ENCODE peak calls at places on chromosomes 12 and 14, in four cellular contexts. K, D, U and X are unnamed samples.

GRCh38 chr12:49296034-49296835 is 1.3 kb downstream of the PRPH start:
- DNase-seq in K (no peak), D (no peak), U (peak; percentile 61), X (peak; percentile 72)

GRCh38 chr12:51388066-51388799 is 3.0 kb downstream of the GALNT6 start:
- DNase-seq in K (no peak), D (peak; percentile 60), U (no peak), X (no peak)

GRCh38 chr14:74566174-74567125 is 45.6 kb downstream of the LTBP2 start:
- DNase-seq in K (no peak), D (no peak), U (peak; percentile 46), X (peak; percentile 79)

GRCh38 chr14:51341338-51341737 is 101.3 kb downstream of the TMX1 start:
- DNase-seq in K (no peak), D (no peak), U (no peak), X (no peak)

GRCh38 chr12:15555466-15555865 is 233.2 kb downstream of the PTPRO start:
- DNase-seq in K (no peak), D (no peak), U (no peak), X (no peak)

GRCh38 chr14:43872752-43873655 is 634.1 kb downstream of the FSCB start:
- DNase-seq in K (no peak), D (no peak), U (no peak), X (no peak)

GRCh38 chr14:102088012-102088792 is 1.4 kb upstream of the HSP90AA1 start:
- DNase-seq in K (no peak), D (peak; percentile 61), U (peak; percentile 72), X (no peak)

GRCh38 chr12:31783996-31784645 is 55.3 kb upstream of the AMN1 start:
- DNase-seq in K (no peak), D (peak; percentile 52), U (no peak), X (no peak)

GRCh38 chr12:9792961-9793617 is 32.4 kb upstream of the CD69 start:
- DNase-seq in K (no peak), D (no peak), U (no peak), X (no peak)

GRCh38 chr12:105223358-105223840 is 12.6 kb downstream of the APPL2 start:
- DNase-seq in K (no peak), D (no peak), U (no peak), X (no peak)

GRCh38 chr14:57486767-57487379 is 6.8 kb downstream of the CCDC198 start:
- DNase-seq in K (no peak), D (no peak), U (no peak), X (no peak)

GRCh38 chr12:104526320-104526719 is 69.6 kb downstream of the CHST11 start:
- DNase-seq in K (no peak), D (no peak), U (no peak), X (no peak)

GRCh38 chr14:101135796-101136742 is 232.5 kb upstream of the RTL1 start:
- DNase-seq in K (peak; percentile 76), D (no peak), U (peak; percentile 18), X (no peak)

GRCh38 chr12:12456637-12457036 is 99.8 kb downstream of the BORCS5 start:
- DNase-seq in K (no peak), D (no peak), U (no peak), X (no peak)

GRCh38 chr14:26594148-26594547 is 3.7 kb downstream of the NOVA1 start:
- DNase-seq in K (no peak), D (no peak), U (no peak), X (no peak)

GRCh38 chr12:130768120-130768519 is 52.0 kb upstream of the RIMBP2 start:
- DNase-seq in K (no peak), D (no peak), U (no peak), X (no peak)

GRCh38 chr14:53879022-53879686 is 77.5 kb downstream of the BMP4 start:
- DNase-seq in K (no peak), D (no peak), U (no peak), X (no peak)

GRCh38 chr12:107404981-107405380 is 280.6 kb upstream of the PWP1 start:
- DNase-seq in K (no peak), D (no peak), U (no peak), X (no peak)

GRCh38 chr14:51576112-51576420 is 75.6 kb upstream of the FRMD6 start:
- DNase-seq in K (no peak), D (no peak), U (no peak), X (no peak)

GRCh38 chr12:54279227-54279631 is 693 bp downstream of the CBX5 start:
- DNase-seq in K (no peak), D (no peak), U (no peak), X (no peak)

GRCh38 chr12:53170245-53170644 is 10.3 kb upstream of the ZNF740 start:
- DNase-seq in K (peak; percentile 75), D (no peak), U (no peak), X (peak; percentile 32)

GRCh38 chr12:77433799-77434198 is 368.4 kb upstream of the E2F7 start:
- DNase-seq in K (no peak), D (no peak), U (no peak), X (no peak)

GRCh38 chr14:55446127-55446736 is 5.8 kb upstream of the TBPL2 start:
- DNase-seq in K (no peak), D (no peak), U (no peak), X (no peak)

GRCh38 chr12:46244273-46244672 is 24.6 kb downstream of the SLC38A1 start:
- DNase-seq in K (no peak), D (no peak), U (no peak), X (no peak)

GRCh38 chr14:21974741-21975140 is 301.1 kb upstream of the OR4E1 start:
- DNase-seq in K (no peak), D (no peak), U (no peak), X (no peak)

GRCh38 chr14:21978999-21979314 is 305.3 kb upstream of the OR4E1 start:
- DNase-seq in K (no peak), D (no peak), U (no peak), X (no peak)

GRCh38 chr14:21978184-21978998 is 304.8 kb upstream of the OR4E1 start:
- DNase-seq in K (no peak), D (no peak), U (no peak), X (no peak)
- TF ChIP-seq CTCF in K (peak; percentile 52), D (peak; percentile 91), U (peak; percentile 24), X (peak; percentile 73)

DNA sequence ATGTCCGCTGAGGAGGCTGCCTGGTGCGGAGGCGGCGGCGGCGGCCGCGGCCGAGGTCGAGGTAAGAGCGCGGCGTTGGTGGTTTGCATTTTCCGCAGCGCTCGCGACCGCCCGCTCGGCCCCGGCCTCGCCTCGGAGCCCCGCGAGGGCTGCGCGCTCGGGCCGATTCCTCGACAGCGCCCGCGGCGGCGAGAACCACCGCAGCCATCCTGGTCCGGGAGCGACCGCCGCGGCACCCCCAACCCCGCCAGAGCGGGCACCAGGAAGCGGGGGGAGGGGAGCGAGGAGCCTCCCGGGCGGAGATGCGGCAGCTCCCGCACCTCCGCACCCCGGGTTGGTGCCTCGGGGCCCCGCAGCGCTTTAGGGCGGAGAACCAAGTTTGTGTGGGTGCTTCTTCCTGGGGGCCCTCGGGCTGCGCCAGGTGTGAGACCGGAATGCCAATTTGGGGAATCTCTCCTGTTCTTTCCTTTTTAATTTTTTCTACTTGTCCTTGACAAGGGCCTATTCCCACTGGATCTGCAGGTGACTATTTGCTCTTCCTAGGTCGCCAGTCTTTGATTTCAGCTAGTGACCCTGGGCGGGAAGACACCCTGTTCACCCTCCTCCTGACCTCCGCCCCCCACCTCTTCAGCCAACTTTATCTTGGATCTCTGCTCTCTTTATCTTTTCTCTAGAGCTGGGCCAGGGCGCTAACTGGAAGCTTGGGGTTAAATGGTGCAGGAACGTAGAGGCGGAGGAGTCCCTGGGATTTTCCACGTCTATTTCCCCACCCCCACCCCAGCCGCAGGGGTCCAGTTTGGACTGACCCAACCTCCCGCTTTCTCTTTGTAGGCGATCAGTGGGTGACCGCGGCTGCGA is at the start of gene SOCS2:
- DNase-seq in K (peak; percentile 88), D (no peak), U (peak; percentile 50), X (no peak)
- TF ChIP-seq CTCF in K (no peak), D (no peak), U (no peak), X (no peak)

GRCh38 chr12:132478845-132479244 is 11.1 kb upstream of the FBRSL1 start:
- DNase-seq in K (no peak), D (no peak), U (peak; percentile 43), X (no peak)
- TF ChIP-seq CTCF in K (no peak), D (peak; percentile 25), U (no peak), X (peak; percentile 50)

GRCh38 chr12:668092-668481 is 4.8 kb upstream of the NINJ2 start:
- DNase-seq in K (no peak), D (no peak), U (no peak), X (no peak)
- TF ChIP-seq CTCF in K (no peak), D (no peak), U (no peak), X (no peak)